ENCODE peak calls at places on chromosomes 16 and 17, in five cellular contexts. T is SJCRH30, A is right lobe of liver, J is GM23338, H is ascending aorta. Z is an unnamed sample.

GRCh38 chr16:48393843-48394703 is 8.9 kb upstream of the SIAH1 start:
- DNase-seq in H (peak; percentile 65), A (peak; percentile 27), J (no peak), T (no peak), Z (no peak)

GRCh38 chr16:47051031-47051430 is 77.6 kb upstream of the DNAJA2 start:
- DNase-seq in J (no peak), A (no peak), T (no peak), H (no peak), Z (no peak)

GRCh38 chr16:82888616-82889015 is 261.8 kb downstream of the CDH13 start:
- DNase-seq in A (no peak), H (no peak), T (peak; percentile 66), J (no peak), Z (no peak)

GRCh38 chr16:55418586-55418985 is 60.4 kb upstream of the MMP2 start:
- DNase-seq in H (no peak), T (peak; percentile 25), J (peak; percentile 35), A (no peak), Z (peak; percentile 33)

GRCh38 chr17:75159196-75160031 is 5.1 kb upstream of the JPT1 start:
- DNase-seq in T (no peak), J (no peak), H (no peak), A (peak; percentile 3), Z (no peak)

GRCh38 chr17:77564278-77564920 is 394.1 kb upstream of the TNRC6C start:
- DNase-seq in J (no peak), H (peak; percentile 45), A (no peak), T (no peak), Z (no peak)

GRCh38 chr16:57380671-57381462 is 8.6 kb downstream of the CX3CL1 start:
- DNase-seq in H (peak; percentile 72), T (peak; percentile 28), A (no peak), J (no peak), Z (no peak)

GRCh38 chr17:72439893-72440502 is 319.2 kb downstream of the SOX9 start:
- DNase-seq in A (no peak), T (no peak), H (no peak), J (no peak), Z (no peak)

GRCh38 chr16:68396481-68396880 is 51.8 kb downstream of the SMPD3 start:
- DNase-seq in H (no peak), A (peak; percentile 68), J (peak; percentile 32), T (no peak), Z (no peak)

GRCh38 chr17:27443491-27443890 is 12.8 kb upstream of the KSR1 start:
- DNase-seq in T (no peak), A (no peak), H (no peak), J (no peak), Z (no peak)

GRCh38 chr16:16052916-16053315 is 103.5 kb downstream of the ABCC1 start:
- DNase-seq in A (no peak), J (no peak), T (no peak), H (no peak), Z (no peak)

GRCh38 chr16:67417333-67418061 is 1.2 kb upstream of the ZDHHC1 start:
- DNase-seq in H (no peak), T (no peak), A (no peak), J (no peak), Z (no peak)

GRCh38 chr16:13913374-13914292 is 6.3 kb upstream of the ERCC4 start:
- DNase-seq in T (peak; percentile 16), J (no peak), A (peak; percentile 57), H (no peak), Z (no peak)

GRCh38 chr16:67403976-67404555 is 10.8 kb upstream of the TPPP3 start:
- DNase-seq in T (no peak), A (no peak), H (no peak), J (no peak), Z (peak; percentile 47)

GRCh38 chr17:1197379-1197778 is 17.6 kb upstream of the ABR start:
- DNase-seq in T (no peak), A (no peak), H (no peak), J (no peak), Z (no peak)

GRCh38 chr16:30896203-30896889 is at the start of gene CTF1:
- DNase-seq in A (peak; percentile 67), J (peak; percentile 85), H (peak; percentile 92), T (peak; percentile 85), Z (peak; percentile 94)

GRCh38 chr17:50604470-50604869 is 30.2 kb upstream of the ABCC3 start:
- DNase-seq in J (peak; percentile 62), A (no peak), H (no peak), T (peak; percentile 93), Z (peak; percentile 86)

GRCh38 chr17:70313031-70313430 is 143.7 kb downstream of the KCNJ2 start:
- DNase-seq in A (no peak), T (no peak), H (no peak), J (no peak), Z (no peak)

GRCh38 chr17:36055921-36056320 is 8.2 kb upstream of the CCL18 start:
- DNase-seq in J (no peak), H (no peak), T (no peak), A (no peak), Z (no peak)

GRCh38 chr17:67194134-67194533 is 50.9 kb downstream of the HELZ start:
- DNase-seq in H (no peak), T (peak; percentile 9), J (peak; percentile 9), A (no peak), Z (no peak)

GRCh38 chr16:69732101-69732500 is 5.7 kb upstream of the NQO1 start:
- DNase-seq in T (no peak), J (no peak), A (no peak), H (no peak), Z (no peak)

GRCh38 chr16:17972460-17972943 is 364.0 kb downstream of the NPIPA8 start:
- DNase-seq in H (no peak), J (no peak), T (no peak), A (no peak), Z (no peak)

GRCh38 chr16:57723170-57723569 is 12.4 kb upstream of the KATNB1 start:
- DNase-seq in J (peak; percentile 76), A (no peak), T (peak; percentile 28), H (no peak), Z (peak; percentile 83)

GRCh38 chr17:57726838-57727237 is 18.3 kb downstream of the CCDC182 start:
- DNase-seq in T (no peak), H (no peak), A (no peak), J (no peak), Z (no peak)

GRCh38 chr17:82470065-82470464 is 11.5 kb downstream of the NARF start:
- DNase-seq in A (no peak), J (no peak), H (no peak), T (no peak), Z (no peak)

GRCh38 chr17:34125921-34126320 is 129.2 kb upstream of the CCL2 start:
- DNase-seq in H (no peak), T (no peak), A (no peak), J (no peak), Z (no peak)

GRCh38 chr16:85639529-85640253 is 26.6 kb downstream of the GSE1 start:
- DNase-seq in T (no peak), A (no peak), J (no peak), H (no peak), Z (peak; percentile 72)

GRCh38 chr16:28204622-28205021 is 7.1 kb downstream of the XPO6 start:
- DNase-seq in A (no peak), J (no peak), H (no peak), T (no peak), Z (no peak)
- H3K36me3 ChIP-seq in A (peaks cover 50% of the 10 kb centered on the region), J (peaks cover 21% of the 10 kb centered on the region), H (peaks cover 7% of the 10 kb centered on the region), T (peaks cover 65% of the 10 kb centered on the region), Z (peaks cover 23% of the 10 kb centered on the region)

DNA sequence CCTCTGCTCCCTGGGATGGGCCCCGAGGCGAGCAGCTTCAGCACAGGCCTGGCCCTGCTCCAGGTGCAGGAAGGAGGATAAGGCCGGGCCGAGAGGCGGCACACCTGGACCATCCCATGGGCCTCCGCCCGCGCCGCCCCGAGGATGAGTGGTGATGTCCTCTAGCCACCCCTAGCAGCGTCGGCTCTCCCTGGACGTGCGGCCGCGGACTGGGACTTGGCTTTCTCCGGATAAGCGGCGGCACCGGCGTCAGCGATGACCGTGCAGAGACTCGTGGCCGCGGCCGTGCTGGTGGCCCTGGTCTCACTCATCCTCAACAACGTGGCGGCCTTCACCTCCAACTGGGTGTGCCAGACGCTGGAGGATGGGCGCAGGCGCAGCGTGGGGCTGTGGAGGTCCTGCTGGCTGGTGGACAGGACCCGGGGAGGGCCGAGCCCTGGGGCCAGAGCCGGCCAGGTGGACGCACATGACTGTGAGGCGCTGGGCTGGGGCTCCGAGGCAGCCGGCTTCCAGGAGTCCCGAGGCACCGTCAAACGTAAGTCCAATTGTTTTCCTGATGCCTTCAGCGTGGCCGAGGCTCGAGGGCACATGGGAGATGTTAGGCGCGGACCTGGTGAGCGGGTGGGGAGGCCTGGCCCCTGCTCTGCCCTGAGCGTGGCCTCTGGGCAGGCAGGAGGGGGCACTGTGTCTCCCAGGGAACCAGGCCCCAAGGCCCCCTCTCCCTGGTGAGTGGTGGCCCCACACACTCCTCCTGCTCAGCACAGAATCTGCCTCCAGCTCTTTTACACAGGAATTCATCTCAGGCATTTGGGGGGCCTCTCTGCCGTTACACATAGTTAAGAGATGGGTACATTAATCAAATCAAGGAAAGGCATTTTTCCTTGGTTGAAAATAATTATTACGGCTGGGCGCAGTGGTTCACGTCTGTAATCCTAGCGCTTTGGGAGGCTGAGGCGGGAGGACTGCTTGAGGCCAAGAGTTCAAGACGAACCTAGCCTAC is 855 bp downstream of the TMEM204 start:
- DNase-seq in T (no peak), J (no peak), H (no peak), A (no peak), Z (peak; percentile 75)
- H3K4me3 ChIP-seq in T (no peak overlapping the region), J (no peak overlapping the region), H (peak overlapping the region; percentile 68), A (peak overlapping the region; percentile 55), Z (no peak overlapping the region)

GRCh38 chr17:5354310-5354709 is 65.2 kb downstream of the NUP88 start:
- DNase-seq in A (no peak), H (no peak), J (no peak), T (no peak), Z (no peak)
- H3K36me3 ChIP-seq in A (peaks cover 48% of the 10 kb centered on the region), H (peaks cover 22% of the 10 kb centered on the region), J (peaks cover 19% of the 10 kb centered on the region), T (peaks cover 8% of the 10 kb centered on the region), Z (peaks cover 12% of the 10 kb centered on the region)

GRCh38 chr17:39632153-39632941 is 4.6 kb upstream of the STARD3 start:
- DNase-seq in J (no peak), H (no peak), A (no peak), T (no peak), Z (peak; percentile 66)
- H3K4me3 ChIP-seq in J (peak overlapping the region; percentile 32), H (no peak overlapping the region), A (no peak overlapping the region), T (no peak overlapping the region), Z (no peak overlapping the region)

DNA sequence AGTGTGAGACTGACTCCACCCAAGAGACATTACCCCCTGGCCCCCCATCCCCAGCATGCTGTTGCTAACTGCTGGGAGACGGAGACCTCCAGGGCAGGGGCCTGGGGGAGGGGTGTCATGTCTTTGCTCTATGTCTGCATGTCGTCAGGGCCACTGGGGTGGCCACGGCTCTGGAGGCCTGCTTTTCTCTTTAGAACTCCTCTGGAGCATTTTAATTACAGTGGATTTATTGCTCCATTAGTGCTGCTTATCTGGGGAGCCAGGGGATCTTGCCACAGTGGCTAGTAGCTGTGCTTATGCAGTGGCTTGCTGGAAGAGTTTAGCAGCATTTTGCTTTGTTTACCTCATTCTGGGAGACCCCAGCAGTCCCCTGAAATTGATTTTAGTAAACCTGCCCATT is 32.3 kb downstream of the CLEC16A start:
- DNase-seq in J (no peak), A (no peak), H (no peak), T (peak; percentile 36), Z (no peak)
- H3K36me3 ChIP-seq in J (no peaks in the 10 kb centered on the region), A (peaks cover 13% of the 10 kb centered on the region), H (no peaks in the 10 kb centered on the region), T (peaks cover 2% of the 10 kb centered on the region), Z (no peaks in the 10 kb centered on the region)